ENCODE peak calls at places on chromosome 14, in nine cellular contexts. B, G, M, H, P, I, O, Z and D are unnamed samples.

GRCh38 chr14:61646366-61647101 is 48.8 kb upstream of the HIF1A start:
- DNase-seq in B (no peak), G (no peak), M (no peak), H (no peak), P (no peak), I (no peak), O (no peak), Z (no peak), D (no peak)

GRCh38 chr14:65019944-65020566 is 33.4 kb downstream of the FNTB start:
- DNase-seq in B (peak), G (no peak), M (peak), H (no peak), P (no peak), I (no peak), O (peak), Z (peak), D (no peak)

GRCh38 chr14:89214221-89214965 is 202.6 kb downstream of the FOXN3 start:
- DNase-seq in B (no peak), G (no peak), M (peak), H (no peak), P (no peak), I (peak), O (no peak), Z (peak), D (no peak)

GRCh38 chr14:24903337-24903736 is 146.6 kb downstream of the STXBP6 start:
- DNase-seq in B (peak), G (no peak), M (peak), H (no peak), P (no peak), I (no peak), O (peak), Z (no peak), D (no peak)

GRCh38 chr14:52352546-52352945 is 38.4 kb downstream of the PTGER2 start:
- DNase-seq in B (no peak), G (no peak), M (no peak), H (no peak), P (no peak), I (no peak), O (no peak), Z (no peak), D (no peak)

GRCh38 chr14:24441904-24442239 is 704 bp downstream of the SDR39U1 start:
- DNase-seq in B (no peak), G (no peak), M (no peak), H (no peak), P (no peak), I (no peak), O (no peak), Z (no peak), D (no peak)

GRCh38 chr14:24818823-24819341 is 184.9 kb upstream of the GZMB start:
- DNase-seq in B (no peak), G (no peak), M (no peak), H (no peak), P (no peak), I (no peak), O (no peak), Z (no peak), D (no peak)

GRCh38 chr14:73712540-73713141 is 1.5 kb downstream of the PNMA1 start:
- DNase-seq in B (no peak), G (no peak), M (peak), H (no peak), P (no peak), I (no peak), O (no peak), Z (peak), D (no peak)

GRCh38 chr14:105286759-105287144 is 14.0 kb downstream of the BRF1 start:
- DNase-seq in B (no peak), G (no peak), M (no peak), H (no peak), P (no peak), I (no peak), O (no peak), Z (no peak), D (no peak)

GRCh38 chr14:105294142-105294597 is 6.6 kb downstream of the BRF1 start:
- DNase-seq in B (no peak), G (peak), M (peak), H (no peak), P (no peak), I (peak), O (peak), Z (peak), D (no peak)

GRCh38 chr14:105292810-105293711 is 7.7 kb downstream of the BRF1 start:
- DNase-seq in B (no peak), G (no peak), M (no peak), H (no peak), P (no peak), I (no peak), O (no peak), Z (no peak), D (no peak)

GRCh38 chr14:105287249-105288102 is 13.3 kb downstream of the BRF1 start:
- DNase-seq in B (no peak), G (no peak), M (no peak), H (no peak), P (no peak), I (no peak), O (no peak), Z (peak), D (no peak)

GRCh38 chr14:105290598-105291356 is 10.0 kb downstream of the BRF1 start:
- DNase-seq in B (no peak), G (no peak), M (no peak), H (no peak), P (no peak), I (no peak), O (no peak), Z (peak), D (no peak)
- TF ChIP-seq CTCF in B (no peak), G (no peak), M (peak), H (no peak), P (peak), I (no peak), O (no peak), Z (peak), D (no peak)

GRCh38 chr14:76186318-76187027 is 34.8 kb downstream of the GPATCH2L start:
- DNase-seq in B (no peak), G (no peak), M (no peak), H (no peak), P (no peak), I (no peak), O (no peak), Z (peak), D (no peak)

GRCh38 chr14:76175942-76176341 is 24.2 kb downstream of the GPATCH2L start:
- DNase-seq in B (no peak), G (no peak), M (no peak), H (no peak), P (no peak), I (no peak), O (no peak), Z (no peak), D (no peak)

GRCh38 chr14:76181546-76181945 is 29.8 kb downstream of the GPATCH2L start:
- DNase-seq in B (no peak), G (no peak), M (no peak), H (no peak), P (no peak), I (no peak), O (no peak), Z (no peak), D (no peak)
- TF ChIP-seq CTCF in B (peak), G (no peak), M (peak), H (peak), P (peak), I (peak), O (peak), Z (peak), D (no peak)

GRCh38 chr14:21066882-21067502 is 3.1 kb upstream of the ARHGEF40 start:
- DNase-seq in B (no peak), G (no peak), M (no peak), H (no peak), P (no peak), I (no peak), O (no peak), Z (no peak), D (no peak)
- TF ChIP-seq CTCF in B (peak), G (peak), M (peak), H (peak), P (peak), I (no peak), O (peak), Z (peak), D (no peak)

GRCh38 chr14:103854822-103855733 is 7.7 kb upstream of the PPP1R13B start:
- DNase-seq in B (no peak), G (no peak), M (no peak), H (peak), P (peak), I (no peak), O (no peak), Z (peak), D (no peak)
- TF ChIP-seq CTCF in B (no peak), G (no peak), M (no peak), H (no peak), P (no peak), I (peak), O (no peak), Z (no peak), D (no peak)

GRCh38 chr14:103001226-103001625 is 56.1 kb downstream of the CDC42BPB start:
- DNase-seq in B (no peak), G (no peak), M (no peak), H (no peak), P (no peak), I (no peak), O (no peak), Z (no peak), D (no peak)
- TF ChIP-seq CTCF in B (no peak), G (no peak), M (no peak), H (no peak), P (no peak), I (no peak), O (no peak), Z (no peak), D (no peak)

DNA sequence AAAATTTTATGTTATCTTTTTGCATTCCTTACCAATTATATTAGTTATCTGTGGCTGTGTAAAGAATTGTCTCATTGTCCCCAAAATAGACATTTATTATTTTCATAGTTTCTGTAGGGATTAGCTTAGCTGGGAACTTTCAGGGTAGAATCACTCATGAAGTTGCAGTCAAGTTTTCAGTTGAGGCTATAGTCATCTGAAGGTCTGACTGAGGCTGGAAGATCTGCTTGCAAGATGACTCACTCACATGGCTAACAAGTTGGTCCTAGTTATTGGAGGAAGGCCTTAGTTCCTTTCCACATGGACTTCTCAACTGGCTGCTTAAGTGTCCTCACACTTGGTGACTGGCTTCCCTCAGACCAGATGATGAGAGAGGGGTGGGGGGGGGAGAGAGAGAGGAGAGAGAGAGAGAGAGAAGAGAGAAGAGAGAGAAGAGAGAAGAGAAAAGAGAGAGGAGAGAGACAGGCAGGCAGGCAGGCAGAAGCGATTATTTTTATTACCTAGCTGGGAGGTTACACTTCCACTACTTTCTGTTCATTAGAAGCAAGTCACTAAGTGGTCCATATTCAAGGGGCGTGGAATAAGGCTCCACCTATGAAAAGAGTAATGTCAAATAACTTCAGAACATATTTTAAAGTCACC is 6.4 kb downstream of the AP5M1 start:
- DNase-seq in B (no peak), G (no peak), M (no peak), H (no peak), P (no peak), I (no peak), O (no peak), Z (no peak), D (no peak)
- TF ChIP-seq CTCF in B (no peak), G (no peak), M (no peak), H (no peak), P (no peak), I (no peak), O (no peak), Z (no peak), D (no peak)

GRCh38 chr14:46582826-46583225 is 68.8 kb downstream of the RPL10L start:
- DNase-seq in B (no peak), G (no peak), M (no peak), H (no peak), P (no peak), I (no peak), O (no peak), Z (no peak), D (no peak)

GRCh38 chr14:46580941-46581671 is 70.5 kb downstream of the RPL10L start:
- DNase-seq in B (no peak), G (no peak), M (peak), H (no peak), P (no peak), I (no peak), O (peak), Z (peak), D (no peak)
- TF ChIP-seq CTCF in B (no peak), G (no peak), M (peak), H (peak), P (peak), I (no peak), O (peak), Z (peak), D (peak)

GRCh38 chr14:90558041-90558982 is 161.5 kb downstream of the CALM1 start:
- DNase-seq in B (no peak), G (no peak), M (no peak), H (no peak), P (peak), I (no peak), O (no peak), Z (no peak), D (no peak)

GRCh38 chr14:90557516-90557915 is 160.7 kb downstream of the CALM1 start:
- DNase-seq in B (no peak), G (no peak), M (no peak), H (no peak), P (no peak), I (no peak), O (no peak), Z (no peak), D (no peak)

GRCh38 chr14:90555126-90556049 is 158.6 kb downstream of the CALM1 start:
- DNase-seq in B (no peak), G (no peak), M (no peak), H (peak), P (peak), I (no peak), O (no peak), Z (no peak), D (no peak)

GRCh38 chr14:90556050-90556477 is 159.2 kb downstream of the CALM1 start:
- DNase-seq in B (no peak), G (no peak), M (no peak), H (no peak), P (no peak), I (peak), O (no peak), Z (peak), D (peak)

GRCh38 chr14:90556666-90557450 is 160.0 kb downstream of the CALM1 start:
- DNase-seq in B (no peak), G (no peak), M (no peak), H (no peak), P (peak), I (no peak), O (no peak), Z (no peak), D (no peak)
- TF ChIP-seq CTCF in B (no peak), G (no peak), M (no peak), H (no peak), P (no peak), I (no peak), O (no peak), Z (no peak), D (no peak)

GRCh38 chr14:68793734-68794129 is 865 bp upstream of the ZFP36L1 start:
- DNase-seq in B (no peak), G (no peak), M (no peak), H (no peak), P (no peak), I (no peak), O (no peak), Z (no peak), D (no peak)

GRCh38 chr14:68794130-68794855 is 1.4 kb upstream of the ZFP36L1 start:
- DNase-seq in B (peak), G (peak), M (peak), H (peak), P (no peak), I (peak), O (peak), Z (peak), D (peak)

GRCh38 chr14:68791078-68791983 is 1.5 kb downstream of the ZFP36L1 start:
- DNase-seq in B (no peak), G (no peak), M (peak), H (peak), P (no peak), I (no peak), O (no peak), Z (peak), D (no peak)

GRCh38 chr14:68792022-68792829 is 641 bp downstream of the ZFP36L1 start:
- DNase-seq in B (no peak), G (no peak), M (no peak), H (peak), P (no peak), I (no peak), O (no peak), Z (peak), D (peak)

DNA sequence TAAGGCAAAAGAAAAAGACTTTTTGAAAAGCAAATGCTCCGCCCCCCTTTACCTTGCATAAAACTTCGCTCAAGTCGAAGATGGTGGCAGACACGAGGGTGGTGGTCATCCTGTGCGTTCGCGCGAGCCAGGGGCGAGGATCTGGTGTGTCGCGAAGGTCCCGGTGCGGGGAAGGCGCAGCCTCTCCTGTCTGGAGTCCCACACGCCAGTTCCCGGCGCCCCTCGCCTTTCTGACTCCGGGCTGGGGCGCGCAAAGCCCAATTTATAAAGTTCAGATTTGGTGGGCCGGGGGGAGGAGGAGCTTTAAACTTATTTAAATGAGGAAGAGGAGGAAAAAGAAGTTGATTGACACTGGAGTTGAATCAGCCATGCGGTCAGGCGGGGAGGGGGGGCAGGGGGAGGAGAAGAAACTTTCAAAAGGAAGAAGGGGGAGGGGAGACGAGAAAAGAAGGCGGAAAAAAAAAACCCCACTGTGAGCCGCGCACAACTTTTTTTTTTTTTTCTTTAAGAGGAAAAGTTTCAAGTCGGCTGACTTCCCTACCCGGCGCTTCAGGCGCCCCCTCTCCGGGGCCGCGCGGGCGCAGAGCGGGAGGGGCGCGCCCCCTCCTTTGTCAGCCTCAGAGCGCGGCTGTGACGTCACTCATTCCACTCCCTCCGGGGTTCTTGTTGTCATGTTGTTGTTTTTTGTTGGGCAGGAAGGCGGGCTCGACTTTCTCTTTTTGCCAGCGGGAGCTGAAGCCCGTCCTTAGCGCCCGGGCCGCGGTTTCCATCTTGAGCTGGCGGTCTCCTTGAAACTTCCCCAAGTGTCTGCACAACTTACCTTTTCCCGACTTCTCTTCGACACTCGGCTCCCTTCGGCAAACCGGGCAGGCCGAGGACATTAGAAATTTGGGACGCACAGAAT is at the start of gene ZFP36L1:
- DNase-seq in B (peak), G (peak), M (peak), H (peak), P (no peak), I (peak), O (peak), Z (peak), D (peak)
- TF ChIP-seq CTCF in B (no peak), G (no peak), M (no peak), H (no peak), P (no peak), I (no peak), O (no peak), Z (no peak), D (no peak)